ENCODE peak calls at places on chromosomes 7 and 10, in nine cellular contexts. W is transverse colon, L is A549, S is H54, X is spleen, T is adrenal gland, F is esophagus muscularis mucosa, K is IMR-90, H is lower leg skin. A is an unnamed sample.

GRCh38 chr10:112755446-112756117 is 194.5 kb upstream of the TCF7L2 start:
- DNase-seq in W (no peak), L (no peak), S (no peak), X (no peak), T (peak; percentile 5), F (no peak), K (no peak), H (no peak), A (no peak)

GRCh38 chr10:6401562-6402348 is 178.3 kb downstream of the PRKCQ start:
- DNase-seq in W (peak; percentile 73), L (peak; percentile 97), S (peak; percentile 58), X (peak; percentile 85), T (peak; percentile 87), F (no peak), K (peak; percentile 92), H (peak; percentile 76), A (peak; percentile 39)

GRCh38 chr7:83655951-83656556 is 7.1 kb upstream of the SEMA3E start:
- DNase-seq in W (peak; percentile 16), L (peak; percentile 13), S (no peak), X (no peak), T (peak; percentile 42), F (no peak), K (peak; percentile 61), H (no peak), A (no peak)

GRCh38 chr10:79387466-79387973 is 40.3 kb downstream of the PPIF start:
- DNase-seq in W (peak; percentile 8), L (no peak), S (no peak), X (peak; percentile 45), T (no peak), F (no peak), K (no peak), H (no peak), A (peak; percentile 9)

GRCh38 chr7:116426428-116427156 is 72.9 kb upstream of the CAV2 start:
- DNase-seq in W (peak; percentile 42), L (peak; percentile 57), S (peak; percentile 9), X (no peak), T (peak; percentile 65), F (no peak), K (peak; percentile 89), H (no peak), A (no peak)

GRCh38 chr10:108104697-108105096 is 940.2 kb upstream of the SORCS1 start:
- DNase-seq in W (no peak), L (no peak), S (no peak), X (no peak), T (no peak), F (no peak), K (no peak), H (no peak), A (no peak)

GRCh38 chr10:86363184-86363832 is 3.3 kb downstream of the GRID1 start:
- DNase-seq in W (no peak), L (peak; percentile 70), S (no peak), X (peak; percentile 75), T (peak; percentile 52), F (no peak), K (no peak), H (no peak), A (peak; percentile 51)

GRCh38 chr7:20352573-20353304 is 22.0 kb downstream of the ITGB8 start:
- DNase-seq in W (no peak), L (peak; percentile 85), S (peak; percentile 63), X (no peak), T (peak; percentile 10), F (no peak), K (peak; percentile 31), H (peak; percentile 39), A (no peak)

GRCh38 chr7:150396426-150397375 is 17.6 kb downstream of the ZNF775 start:
- DNase-seq in W (no peak), L (no peak), S (no peak), X (no peak), T (peak; percentile 57), F (no peak), K (no peak), H (no peak), A (no peak)

GRCh38 chr7:194996-195829 is 2.8 kb downstream of the FAM20C start:
- DNase-seq in W (no peak), L (no peak), S (no peak), X (no peak), T (no peak), F (no peak), K (peak; percentile 28), H (no peak), A (no peak)

GRCh38 chr10:34854147-34854601 is 39.1 kb upstream of the PARD3 start:
- DNase-seq in W (no peak), L (peak; percentile 18), S (peak; percentile 23), X (no peak), T (peak; percentile 37), F (no peak), K (peak; percentile 64), H (no peak), A (no peak)

GRCh38 chr10:75403144-75404022 is 1.8 kb upstream of the ZNF503 start:
- DNase-seq in W (peak; percentile 37), L (peak; percentile 54), S (no peak), X (no peak), T (peak; percentile 67), F (no peak), K (no peak), H (no peak), A (no peak)

GRCh38 chr7:137962875-137963507 is 38.9 kb downstream of the CREB3L2 start:
- DNase-seq in W (no peak), L (no peak), S (no peak), X (no peak), T (no peak), F (no peak), K (no peak), H (no peak), A (no peak)

GRCh38 chr7:137961200-137962177 is 40.4 kb downstream of the CREB3L2 start:
- DNase-seq in W (no peak), L (no peak), S (peak; percentile 45), X (no peak), T (peak; percentile 55), F (no peak), K (peak; percentile 53), H (no peak), A (no peak)

GRCh38 chr7:137959987-137960386 is 41.9 kb downstream of the CREB3L2 start:
- DNase-seq in W (no peak), L (no peak), S (no peak), X (no peak), T (no peak), F (no peak), K (no peak), H (no peak), A (no peak)

GRCh38 chr7:137964824-137965545 is 36.9 kb downstream of the CREB3L2 start:
- DNase-seq in W (no peak), L (no peak), S (no peak), X (no peak), T (no peak), F (no peak), K (no peak), H (no peak), A (no peak)

GRCh38 chr7:137962491-137962874 is 39.4 kb downstream of the CREB3L2 start:
- DNase-seq in W (no peak), L (no peak), S (no peak), X (no peak), T (no peak), F (no peak), K (no peak), H (no peak), A (no peak)
- TF ChIP-seq POLR2A in W (no peak), L (no peak), S (no peak), X (no peak), T (no peak), F (no peak), K (no peak), H (no peak), A (no peak)

GRCh38 chr10:97500297-97500575 is 1.5 kb downstream of the UBTD1 start:
- DNase-seq in W (no peak), L (no peak), S (no peak), X (no peak), T (no peak), F (no peak), K (no peak), H (no peak), A (no peak)

GRCh38 chr10:97498841-97499560 is at the start of gene UBTD1:
- DNase-seq in W (peak; percentile 43), L (peak; percentile 27), S (peak; percentile 97), X (no peak), T (peak; percentile 58), F (no peak), K (peak; percentile 49), H (peak; percentile 47), A (no peak)

GRCh38 chr10:97498076-97498840 is at the start of gene MMS19:
- DNase-seq in W (peak; percentile 100), L (peak; percentile 98), S (peak; percentile 99), X (peak; percentile 100), T (peak; percentile 100), F (peak; percentile 100), K (peak; percentile 97), H (peak; percentile 99), A (peak; percentile 99)

GRCh38 chr10:97499561-97500296 is 1.0 kb downstream of the UBTD1 start:
- DNase-seq in W (peak; percentile 53), L (peak; percentile 17), S (peak; percentile 59), X (peak; percentile 84), T (peak; percentile 81), F (peak; percentile 95), K (peak; percentile 55), H (peak; percentile 52), A (no peak)

GRCh38 chr10:97497572-97498075 is 598 bp downstream of the MMS19 start:
- DNase-seq in W (peak; percentile 84), L (peak; percentile 97), S (peak; percentile 92), X (peak; percentile 93), T (peak; percentile 85), F (peak; percentile 95), K (peak; percentile 74), H (peak; percentile 75), A (peak; percentile 70)
- TF ChIP-seq POLR2A in W (no peak), L (peak; percentile 82), S (peak; percentile 96), X (no peak), T (no peak), F (peak; percentile 41), K (peak; percentile 89), H (no peak), A (peak; percentile 84)

DNA sequence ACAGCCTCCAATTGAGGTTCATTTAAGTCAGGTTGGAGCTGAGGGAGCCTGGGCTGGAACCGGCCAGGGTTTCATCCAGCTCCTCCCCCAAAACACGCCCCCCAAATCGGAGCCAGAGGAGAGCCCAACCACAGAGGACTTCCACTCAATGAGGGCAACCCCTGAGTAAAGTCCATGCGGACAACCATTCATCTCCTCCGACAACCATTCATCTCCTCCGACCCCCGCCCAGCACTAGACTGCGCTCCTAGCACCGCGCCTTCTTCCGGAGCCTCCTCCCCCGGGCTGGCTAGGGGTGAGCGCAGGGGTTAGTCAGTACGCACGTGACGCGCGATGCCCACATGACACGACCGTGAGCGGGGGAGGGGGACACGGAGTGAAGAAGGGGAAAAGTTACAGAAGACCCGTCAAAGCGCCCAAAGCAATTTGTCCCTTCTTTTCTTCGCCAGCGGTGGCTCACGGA is 1.4 kb downstream of the MAGI2 start:
- DNase-seq in W (peak; percentile 60), L (peak; percentile 90), S (peak; percentile 74), X (peak; percentile 88), T (peak; percentile 90), F (peak; percentile 97), K (peak; percentile 82), H (peak; percentile 84), A (no peak)
- TF ChIP-seq POLR2A in W (peak; percentile 38), L (peak; percentile 29), S (peak; percentile 41), X (no peak), T (peak; percentile 30), F (peak; percentile 60), K (peak; percentile 72), H (no peak), A (no peak)

DNA sequence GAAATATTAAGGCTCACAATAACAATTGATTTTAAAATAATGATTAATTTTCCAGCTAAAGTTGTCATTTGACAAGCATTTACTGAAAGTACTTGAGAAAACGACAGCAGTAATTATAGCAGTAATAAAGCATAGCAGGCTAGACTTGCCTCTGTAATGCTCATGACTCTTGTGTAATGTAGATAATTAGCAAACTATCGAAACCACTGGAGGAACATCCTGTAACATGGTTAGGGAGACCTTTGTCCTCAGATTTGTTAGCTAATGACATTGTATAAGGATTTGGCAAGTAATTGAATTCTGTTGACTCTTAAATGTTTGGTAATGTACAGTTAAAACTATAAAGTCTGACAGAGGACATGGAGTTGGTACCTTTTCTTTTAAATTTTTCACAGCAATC is 24.8 kb downstream of the ARL4A start:
- DNase-seq in W (no peak), L (no peak), S (no peak), X (no peak), T (no peak), F (no peak), K (no peak), H (no peak), A (no peak)
- TF ChIP-seq POLR2A in W (no peak), L (no peak), S (no peak), X (no peak), T (no peak), F (no peak), K (no peak), H (no peak), A (no peak)